ENCODE peak calls at places on chromosomes 6 and 20, in five cellular contexts. J, W, G, Q and I are unnamed samples.

GRCh38 chr6:31882344-31882743 is 3.5 kb upstream of the SLC44A4 start:
- DNase-seq in J (no peak), W (no peak), G (no peak), Q (no peak), I (no peak)

GRCh38 chr6:147525519-147526209 is 17.2 kb downstream of the SAMD5 start:
- DNase-seq in J (no peak), W (no peak), G (no peak), Q (no peak), I (no peak)

GRCh38 chr6:156107514-156108150 is 652.0 kb upstream of the NOX3 start:
- DNase-seq in J (no peak), W (no peak), G (no peak), Q (no peak), I (no peak)

GRCh38 chr20:54475334-54476287 is at the start of gene DOK5:
- DNase-seq in J (peak), W (no peak), G (peak), Q (no peak), I (peak)

GRCh38 chr20:48722002-48722731 is 105.6 kb downstream of the PREX1 start:
- DNase-seq in J (no peak), W (no peak), G (peak), Q (peak), I (peak)

GRCh38 chr6:73339340-73339739 is 14.7 kb downstream of the DPPA5 start:
- DNase-seq in J (no peak), W (no peak), G (peak), Q (no peak), I (no peak)

GRCh38 chr6:169723991-169724553 is at the start of gene PHF10:
- DNase-seq in J (peak), W (no peak), G (no peak), Q (peak), I (no peak)

GRCh38 chr6:97207383-97207782 is 75.6 kb downstream of the MMS22L start:
- DNase-seq in J (no peak), W (no peak), G (no peak), Q (no peak), I (no peak)

GRCh38 chr6:112620832-112621569 is 273.9 kb downstream of the RFPL4B start:
- DNase-seq in J (no peak), W (no peak), G (peak), Q (no peak), I (peak)

GRCh38 chr6:16332175-16332542 is 93.8 kb downstream of the GMPR start:
- DNase-seq in J (peak), W (peak), G (peak), Q (peak), I (peak)

GRCh38 chr6:93992976-93993375 is 573.6 kb upstream of the EPHA7 start:
- DNase-seq in J (no peak), W (no peak), G (peak), Q (no peak), I (no peak)

GRCh38 chr6:144993870-144994269 is 708.7 kb downstream of the UTRN start:
- DNase-seq in J (no peak), W (no peak), G (peak), Q (no peak), I (no peak)

GRCh38 chr20:20664795-20665194 is 47.6 kb downstream of the RALGAPA2 start:
- DNase-seq in J (no peak), W (no peak), G (peak), Q (peak), I (peak)

GRCh38 chr6:89591745-89592144 is 46.8 kb downstream of the LYRM2 start:
- DNase-seq in J (no peak), W (no peak), G (no peak), Q (no peak), I (no peak)

GRCh38 chr20:62837790-62838458 is 21.1 kb downstream of the COL9A3 start:
- DNase-seq in J (no peak), W (peak), G (no peak), Q (peak), I (no peak)

GRCh38 chr6:170434114-170434820 is 118.8 kb downstream of the PSMB1 start:
- DNase-seq in J (no peak), W (no peak), G (no peak), Q (no peak), I (no peak)

GRCh38 chr20:47574616-47575401 is 73.1 kb downstream of the NCOA3 start:
- DNase-seq in J (no peak), W (no peak), G (peak), Q (peak), I (no peak)

GRCh38 chr20:57384486-57384885 is 6.7 kb upstream of the RBM38 start:
- DNase-seq in J (no peak), W (no peak), G (no peak), Q (no peak), I (no peak)

GRCh38 chr6:149750136-149750609 is 632 bp downstream of the PCMT1 start:
- DNase-seq in J (peak), W (peak), G (peak), Q (peak), I (peak)

GRCh38 chr6:135114355-135115145 is 59.9 kb upstream of the HBS1L start:
- DNase-seq in J (no peak), W (no peak), G (no peak), Q (peak), I (no peak)

GRCh38 chr6:6007311-6008113 is 787 bp upstream of the NRN1 start:
- DNase-seq in J (peak), W (no peak), G (no peak), Q (peak), I (no peak)

GRCh38 chr6:7108196-7108963 is 619 bp downstream of the RREB1 start:
- DNase-seq in J (peak), W (peak), G (peak), Q (peak), I (peak)

GRCh38 chr6:119565893-119566292 is 216.3 kb upstream of the MAN1A1 start:
- DNase-seq in J (no peak), W (no peak), G (no peak), Q (no peak), I (no peak)

DNA sequence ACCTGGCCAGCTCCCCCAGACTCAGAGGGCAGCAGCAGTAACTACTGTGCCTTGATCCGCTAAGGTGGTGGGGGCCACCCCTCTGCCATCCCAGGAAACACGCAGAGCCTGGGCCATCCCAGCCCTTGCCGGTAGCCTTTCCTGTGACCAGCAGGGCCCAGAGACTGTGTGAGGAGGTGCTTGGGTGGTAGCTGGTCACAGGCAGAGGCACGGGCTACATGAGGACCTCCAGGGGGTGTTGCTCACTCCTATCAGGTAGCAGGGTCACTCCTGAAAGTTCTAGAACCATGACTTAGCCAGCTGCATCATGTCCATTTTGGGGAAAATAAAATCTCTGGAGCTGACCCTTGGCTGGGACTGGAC is 22.8 kb downstream of the PCMTD2 start:
- DNase-seq in J (no peak), W (no peak), G (no peak), Q (no peak), I (no peak)
- TF ChIP-seq CTCF in J (no peak), W (no peak), G (no peak), Q (no peak), I (no peak)

GRCh38 chr6:10759312-10759839 is 11.8 kb downstream of the TMEM14B start:
- DNase-seq in J (no peak), W (peak), G (peak), Q (peak), I (peak)
- TF ChIP-seq CTCF in J (peak), W (peak), G (peak), Q (peak), I (peak)

DNA sequence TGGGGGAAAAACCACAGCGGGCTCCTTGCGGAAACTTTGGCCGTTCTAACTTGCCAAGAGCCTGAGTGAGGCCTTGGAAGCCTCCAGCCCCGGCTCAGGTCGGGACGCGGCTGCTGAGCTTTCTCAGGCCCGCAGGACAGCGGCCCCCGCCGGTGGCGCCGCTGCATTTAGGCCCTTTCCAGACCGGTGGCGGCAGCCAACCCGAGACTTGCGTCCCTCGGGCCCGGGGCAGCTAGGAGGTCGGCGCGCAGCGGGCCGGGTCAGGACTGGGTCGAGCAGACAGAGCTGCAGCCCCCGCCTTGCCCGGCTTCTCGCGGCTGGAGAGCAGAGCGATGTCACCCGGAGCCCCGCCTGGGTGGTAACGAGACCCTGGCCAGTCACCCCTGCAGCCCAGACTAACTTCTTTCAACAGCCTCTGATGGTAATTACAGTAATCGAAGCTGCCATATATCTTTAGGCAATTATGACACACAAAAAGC is 2.7 kb downstream of the NR2E1 start:
- DNase-seq in J (no peak), W (no peak), G (peak), Q (peak), I (no peak)
- TF ChIP-seq CTCF in J (peak), W (no peak), G (peak), Q (no peak), I (peak)

GRCh38 chr6:29414588-29414987 is at the start of gene OR12D1:
- DNase-seq in J (no peak), W (no peak), G (no peak), Q (no peak), I (no peak)
- TF ChIP-seq CTCF in J (peak), W (peak), G (peak), Q (no peak), I (no peak)

GRCh38 chr20:35947489-35947888 is 6.8 kb downstream of the SCAND1 start:
- DNase-seq in J (no peak), W (peak), G (no peak), Q (peak), I (peak)
- TF ChIP-seq CTCF in J (peak), W (peak), G (peak), Q (peak), I (peak)